ENCODE peak calls at places on chromosomes 5 and 9, in eight cellular contexts. One of them, this sample, is unnamed.

GRCh38 chr5:180470361-180470760 is 23.8 kb upstream of the CNOT6 start:
- DNase-seq in foreskin keratinocyte: no peak
- DNase-seq in mesendoderm: no peak
- DNase-seq in Peyer's patch: no peak
- DNase-seq in K562: no peak
- DNase-seq in Panc1: no peak
- DNase-seq in tibial artery: no peak
- DNase-seq in adrenal gland: no peak
- DNase-seq in this sample: no peak

GRCh38 chr9:126474786-126475485 is 138.8 kb upstream of the LMX1B start:
- DNase-seq in K562: no peak
- DNase-seq in foreskin keratinocyte: no peak
- DNase-seq in mesendoderm: no peak
- DNase-seq in Panc1: no peak
- DNase-seq in Peyer's patch: no peak
- DNase-seq in adrenal gland: no peak
- DNase-seq in tibial artery: no peak
- DNase-seq in this sample: no peak

GRCh38 chr5:8516356-8516755 is 647.4 kb downstream of the MTRR start:
- DNase-seq in Peyer's patch: no peak
- DNase-seq in foreskin keratinocyte: no peak
- DNase-seq in K562: no peak
- DNase-seq in tibial artery: no peak
- DNase-seq in mesendoderm: no peak
- DNase-seq in adrenal gland: no peak
- DNase-seq in Panc1: no peak
- DNase-seq in this sample: no peak

GRCh38 chr5:59790399-59791130 is 103.0 kb downstream of the PDE4D start:
- DNase-seq in adrenal gland: no peak
- DNase-seq in tibial artery: no peak
- DNase-seq in mesendoderm: no peak
- DNase-seq in K562: no peak
- DNase-seq in foreskin keratinocyte: peak
- DNase-seq in Peyer's patch: no peak
- DNase-seq in Panc1: no peak
- DNase-seq in this sample: no peak

GRCh38 chr5:104267282-104268015 is 704.9 kb upstream of the NUDT12 start:
- DNase-seq in mesendoderm: peak
- DNase-seq in foreskin keratinocyte: no peak
- DNase-seq in Peyer's patch: no peak
- DNase-seq in adrenal gland: no peak
- DNase-seq in tibial artery: no peak
- DNase-seq in Panc1: no peak
- DNase-seq in K562: no peak
- DNase-seq in this sample: no peak

GRCh38 chr9:123364241-123364824 is 8.3 kb downstream of the CRB2 start:
- DNase-seq in mesendoderm: no peak
- DNase-seq in foreskin keratinocyte: no peak
- DNase-seq in Peyer's patch: no peak
- DNase-seq in tibial artery: no peak
- DNase-seq in adrenal gland: no peak
- DNase-seq in Panc1: no peak
- DNase-seq in K562: no peak
- DNase-seq in this sample: no peak

GRCh38 chr5:161507591-161507990 is 38.9 kb downstream of the GABRB2 start:
- DNase-seq in mesendoderm: no peak
- DNase-seq in Panc1: no peak
- DNase-seq in foreskin keratinocyte: no peak
- DNase-seq in K562: no peak
- DNase-seq in Peyer's patch: no peak
- DNase-seq in adrenal gland: no peak
- DNase-seq in tibial artery: no peak
- DNase-seq in this sample: no peak

GRCh38 chr5:68958428-68958827 is 135.4 kb upstream of the SLC30A5 start:
- DNase-seq in adrenal gland: no peak
- DNase-seq in mesendoderm: no peak
- DNase-seq in tibial artery: no peak
- DNase-seq in Peyer's patch: no peak
- DNase-seq in Panc1: no peak
- DNase-seq in foreskin keratinocyte: no peak
- DNase-seq in K562: no peak
- DNase-seq in this sample: no peak

GRCh38 chr5:125550237-125550636 is 803.8 kb upstream of the ZNF608 start:
- DNase-seq in Panc1: no peak
- DNase-seq in mesendoderm: no peak
- DNase-seq in Peyer's patch: no peak
- DNase-seq in K562: no peak
- DNase-seq in tibial artery: no peak
- DNase-seq in foreskin keratinocyte: no peak
- DNase-seq in adrenal gland: no peak
- DNase-seq in this sample: no peak

GRCh38 chr5:158586054-158586453 is 513.7 kb downstream of the EBF1 start:
- DNase-seq in foreskin keratinocyte: no peak
- DNase-seq in mesendoderm: no peak
- DNase-seq in K562: no peak
- DNase-seq in Peyer's patch: no peak
- DNase-seq in tibial artery: no peak
- DNase-seq in Panc1: no peak
- DNase-seq in adrenal gland: no peak
- DNase-seq in this sample: no peak

GRCh38 chr5:124871299-124871698 is 124.9 kb upstream of the ZNF608 start:
- DNase-seq in Peyer's patch: no peak
- DNase-seq in K562: no peak
- DNase-seq in mesendoderm: no peak
- DNase-seq in tibial artery: no peak
- DNase-seq in Panc1: no peak
- DNase-seq in adrenal gland: peak
- DNase-seq in foreskin keratinocyte: peak
- DNase-seq in this sample: no peak

GRCh38 chr9:17942498-17942897 is 363.6 kb downstream of the SH3GL2 start:
- DNase-seq in Peyer's patch: no peak
- DNase-seq in K562: no peak
- DNase-seq in Panc1: no peak
- DNase-seq in mesendoderm: no peak
- DNase-seq in adrenal gland: no peak
- DNase-seq in foreskin keratinocyte: no peak
- DNase-seq in tibial artery: no peak
- DNase-seq in this sample: no peak

GRCh38 chr9:21015122-21015815 is 16.2 kb downstream of the HACD4 start:
- DNase-seq in Peyer's patch: no peak
- DNase-seq in Panc1: no peak
- DNase-seq in adrenal gland: no peak
- DNase-seq in foreskin keratinocyte: peak
- DNase-seq in tibial artery: no peak
- DNase-seq in K562: no peak
- DNase-seq in mesendoderm: peak
- DNase-seq in this sample: no peak

GRCh38 chr5:82381591-82381990 is 103.4 kb upstream of the RPS23 start:
- DNase-seq in adrenal gland: no peak
- DNase-seq in tibial artery: no peak
- DNase-seq in foreskin keratinocyte: no peak
- DNase-seq in mesendoderm: no peak
- DNase-seq in Peyer's patch: no peak
- DNase-seq in K562: no peak
- DNase-seq in Panc1: no peak
- DNase-seq in this sample: no peak

GRCh38 chr9:34659592-34660253 is 2.7 kb downstream of the CCL27 start:
- DNase-seq in foreskin keratinocyte: peak
- DNase-seq in tibial artery: no peak
- DNase-seq in mesendoderm: no peak
- DNase-seq in Peyer's patch: no peak
- DNase-seq in K562: no peak
- DNase-seq in Panc1: no peak
- DNase-seq in adrenal gland: no peak
- DNase-seq in this sample: no peak

DNA sequence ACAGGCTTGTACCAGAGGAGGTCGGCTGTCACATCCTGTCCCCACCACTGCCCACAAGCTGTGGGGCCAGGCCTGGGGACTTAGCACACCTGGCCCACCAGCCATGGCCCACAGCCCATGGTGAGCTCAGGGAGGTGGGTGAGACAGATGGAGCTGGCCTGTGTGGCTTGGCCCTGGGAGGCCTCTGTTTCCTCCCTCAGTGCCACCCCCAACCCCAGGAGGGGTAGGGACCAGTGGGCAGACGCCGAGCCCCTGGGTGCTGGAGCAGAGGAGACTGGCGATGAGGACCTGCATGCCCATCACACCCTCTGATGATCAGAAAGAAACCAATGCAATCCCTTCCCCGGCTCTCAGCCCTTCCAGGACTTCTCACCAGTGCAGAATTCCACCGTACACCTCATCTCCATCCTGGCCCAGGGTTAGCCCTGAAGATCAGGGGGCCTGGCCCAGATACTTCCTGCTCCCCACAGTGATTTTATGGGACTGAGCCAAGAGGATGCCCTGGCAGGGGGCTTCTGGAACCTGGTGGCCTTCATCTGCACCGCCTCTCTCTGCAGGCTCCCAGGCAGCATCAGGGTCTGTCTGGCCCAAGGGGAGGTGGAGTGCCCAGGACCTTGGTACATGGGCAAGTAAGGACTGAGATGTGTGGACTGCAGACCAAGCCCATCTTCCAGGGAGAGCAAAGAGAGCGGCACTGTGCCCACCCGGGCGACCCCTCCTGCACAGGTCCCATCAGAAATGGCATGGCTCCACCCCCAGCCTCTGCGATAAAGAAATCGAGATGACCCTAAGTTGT is 16.9 kb upstream of the NKD2 start:
- DNase-seq in K562: no peak
- DNase-seq in Panc1: no peak
- DNase-seq in adrenal gland: no peak
- DNase-seq in mesendoderm: no peak
- DNase-seq in Peyer's patch: no peak
- DNase-seq in tibial artery: peak
- DNase-seq in foreskin keratinocyte: no peak
- DNase-seq in this sample: peak
- H3K27ac ChIP-seq in K562: no peak
- H3K27ac ChIP-seq in Panc1: no peak
- H3K27ac ChIP-seq in adrenal gland: no peak
- H3K27ac ChIP-seq in mesendoderm: no peak
- H3K27ac ChIP-seq in Peyer's patch: no peak
- H3K27ac ChIP-seq in tibial artery: no peak
- H3K27ac ChIP-seq in foreskin keratinocyte: no peak
- H3K27ac ChIP-seq in this sample: no peak

DNA sequence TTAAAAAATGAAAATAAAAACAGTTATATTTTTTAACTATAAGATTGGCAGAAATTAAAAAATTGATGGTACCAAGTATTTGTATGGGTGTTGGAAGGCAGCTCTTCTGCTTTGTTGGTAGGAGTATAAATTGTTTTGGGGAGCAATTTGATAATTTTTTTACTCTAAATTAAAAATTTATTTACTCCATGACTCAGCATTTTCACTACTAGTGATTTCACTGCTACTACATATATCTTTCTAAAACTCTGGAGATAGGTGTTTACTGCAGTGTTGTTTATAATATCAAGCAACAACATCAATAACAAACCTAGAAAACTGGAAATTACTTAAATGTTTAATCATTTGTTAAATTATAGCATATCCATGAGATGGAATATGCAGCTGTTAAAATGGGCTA is 18.3 kb downstream of the YTHDC2 start:
- DNase-seq in foreskin keratinocyte: no peak
- DNase-seq in Panc1: no peak
- DNase-seq in Peyer's patch: no peak
- DNase-seq in tibial artery: no peak
- DNase-seq in mesendoderm: no peak
- DNase-seq in K562: no peak
- DNase-seq in adrenal gland: no peak
- DNase-seq in this sample: no peak
- H3K27ac ChIP-seq in foreskin keratinocyte: no peak
- H3K27ac ChIP-seq in Panc1: no peak
- H3K27ac ChIP-seq in Peyer's patch: no peak
- H3K27ac ChIP-seq in tibial artery: no peak
- H3K27ac ChIP-seq in mesendoderm: no peak
- H3K27ac ChIP-seq in K562: no peak
- H3K27ac ChIP-seq in adrenal gland: no peak
- H3K27ac ChIP-seq in this sample: no peak

DNA sequence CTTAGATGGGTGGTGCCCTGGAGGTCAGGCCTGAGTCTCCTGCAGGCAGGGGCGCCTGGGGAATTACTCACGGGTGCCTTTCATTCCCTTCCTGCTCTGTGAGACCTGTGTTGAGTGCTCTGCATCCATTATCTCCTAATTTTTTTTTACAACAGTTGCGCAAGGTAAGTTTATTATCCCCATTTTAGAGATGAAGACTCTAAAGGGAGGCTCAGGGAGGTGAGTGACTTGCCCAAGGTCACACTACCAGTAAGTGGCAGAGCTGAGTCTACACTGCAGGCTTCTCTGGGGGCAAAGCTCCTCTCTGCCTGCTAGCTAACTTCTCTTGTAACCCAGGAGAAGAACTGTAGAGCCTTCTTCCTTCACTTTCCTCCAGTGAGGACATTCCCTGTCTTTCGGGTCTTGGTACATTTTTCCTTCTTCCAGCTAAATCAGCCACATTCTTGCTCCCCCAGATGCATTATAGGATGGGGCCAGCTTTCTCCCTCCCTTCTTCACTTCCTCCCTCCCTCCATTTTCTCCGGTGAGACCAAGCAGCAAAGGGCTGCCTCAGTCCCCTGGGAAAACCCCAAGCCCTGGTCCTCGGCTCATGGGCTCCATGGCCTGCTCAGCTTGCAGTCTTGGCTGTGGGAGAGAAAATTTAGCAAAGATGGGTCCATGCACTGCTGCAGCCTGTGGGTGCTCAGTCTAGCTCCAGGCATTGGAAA is 1.8 kb downstream of the PRR7 start:
- DNase-seq in Panc1: no peak
- DNase-seq in Peyer's patch: no peak
- DNase-seq in mesendoderm: no peak
- DNase-seq in K562: no peak
- DNase-seq in tibial artery: no peak
- DNase-seq in foreskin keratinocyte: no peak
- DNase-seq in adrenal gland: no peak
- DNase-seq in this sample: no peak
- H3K27ac ChIP-seq in Panc1: peak
- H3K27ac ChIP-seq in Peyer's patch: no peak
- H3K27ac ChIP-seq in mesendoderm: no peak
- H3K27ac ChIP-seq in K562: no peak
- H3K27ac ChIP-seq in tibial artery: no peak
- H3K27ac ChIP-seq in foreskin keratinocyte: no peak
- H3K27ac ChIP-seq in adrenal gland: no peak
- H3K27ac ChIP-seq in this sample: no peak

DNA sequence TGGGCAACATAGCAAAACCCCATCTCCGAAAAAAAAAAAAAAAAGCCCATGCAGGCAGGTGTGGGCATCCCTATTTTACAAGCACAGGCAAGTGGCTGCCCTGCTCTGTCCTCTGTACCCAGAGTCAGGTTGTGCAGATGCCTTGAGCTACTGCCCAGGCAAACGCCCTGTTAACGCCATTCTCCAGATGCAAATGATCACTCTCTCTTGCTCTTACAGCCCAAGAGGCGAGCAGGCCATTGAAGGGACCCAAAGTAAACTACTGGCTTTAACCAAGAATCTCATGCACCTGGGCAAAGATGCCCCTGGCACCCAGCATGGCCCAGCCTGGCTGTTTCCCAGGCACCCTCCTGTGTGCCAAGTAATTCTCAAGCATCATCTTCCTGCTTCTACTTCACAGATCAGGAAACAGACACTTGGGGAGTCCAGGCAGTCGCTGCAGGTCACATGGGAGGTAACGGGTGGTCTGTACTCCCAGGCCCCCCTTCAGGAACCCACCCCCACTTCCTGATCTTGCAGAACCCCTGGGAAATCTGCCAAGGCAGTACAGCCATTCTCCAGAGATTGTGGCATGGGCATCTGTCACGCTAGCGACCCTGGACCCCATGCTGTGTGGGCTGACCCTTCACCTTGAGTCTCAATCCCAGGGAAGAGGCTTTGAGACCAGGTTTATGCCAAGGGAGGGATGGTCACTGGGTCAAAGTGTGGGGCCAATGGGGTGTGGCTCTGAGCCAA is 14.2 kb downstream of the EEIG1 start:
- DNase-seq in Panc1: no peak
- DNase-seq in tibial artery: no peak
- DNase-seq in Peyer's patch: no peak
- DNase-seq in adrenal gland: no peak
- DNase-seq in K562: no peak
- DNase-seq in foreskin keratinocyte: peak
- DNase-seq in mesendoderm: no peak
- DNase-seq in this sample: no peak
- H3K27ac ChIP-seq in Panc1: peak
- H3K27ac ChIP-seq in tibial artery: peak
- H3K27ac ChIP-seq in Peyer's patch: peak
- H3K27ac ChIP-seq in adrenal gland: peak
- H3K27ac ChIP-seq in K562: no peak
- H3K27ac ChIP-seq in foreskin keratinocyte: peak
- H3K27ac ChIP-seq in mesendoderm: no peak
- H3K27ac ChIP-seq in this sample: peak